ENCODE peak calls at places on chromosomes 3 and 15, in nine cellular contexts. V is activated naive CD8-positive, alpha-beta T cell treated with anti-CD3 and anti-CD28 coated beads, Interleukin-2, amount 50 U/mL, for 24 hours; Z is activated B cell treated with CpG ODN at 0.5 μM for 24 hours; A is hepatic stellate cell; I is body of pancreas; J is activated naive CD4-positive, alpha-beta T cell treated with Interleukin-2 at 50 U/mL for 16 hours; W is M059J; H is cerebellum; M is activated CD4-positive, alpha-beta T cell treated with anti-CD3 and anti-CD28 coated beads for 24 hours. L is an unnamed sample.
A peak's percentile ranks its signal among the peaks of the same experiment; 100 is the strongest.

GRCh38 chr3:11072631-11073030 is 80.1 kb downstream of the SLC6A1 start:
- DNase-seq in V (no peak), Z (no peak), A (no peak), I (no peak), J (no peak), W (no peak), H (no peak), M (no peak), L (no peak)

GRCh38 chr15:96887730-96888129 is 557.2 kb downstream of the NR2F2 start:
- DNase-seq in V (no peak), Z (no peak), A (peak; percentile 10), I (no peak), J (no peak), W (peak; percentile 73), H (no peak), M (no peak), L (no peak)

GRCh38 chr15:64620991-64621495 is 154.3 kb downstream of the RBPMS2 start:
- DNase-seq in V (no peak), Z (no peak), A (no peak), I (no peak), J (no peak), W (no peak), H (no peak), M (no peak), L (no peak)

GRCh38 chr3:24495334-24495994 is 814 bp upstream of the THRB start:
- DNase-seq in V (no peak), Z (no peak), A (no peak), I (peak; percentile 73), J (no peak), W (no peak), H (no peak), M (no peak), L (peak; percentile 37)

GRCh38 chr3:15325228-15325627 is 7.2 kb downstream of the SH3BP5 start:
- DNase-seq in V (no peak), Z (no peak), A (no peak), I (no peak), J (no peak), W (peak; percentile 75), H (peak; percentile 47), M (no peak), L (no peak)

GRCh38 chr3:72476139-72476483 is 372.1 kb downstream of the SHQ1 start:
- DNase-seq in V (no peak), Z (no peak), A (no peak), I (no peak), J (no peak), W (no peak), H (no peak), M (no peak), L (no peak)

GRCh38 chr3:127336086-127336485 is 48.2 kb upstream of the PRR20G start:
- DNase-seq in V (no peak), Z (no peak), A (no peak), I (no peak), J (no peak), W (no peak), H (no peak), M (no peak), L (no peak)

GRCh38 chr3:149576071-149576564 is 81.7 kb downstream of the WWTR1 start:
- DNase-seq in V (no peak), Z (no peak), A (peak; percentile 57), I (no peak), J (no peak), W (peak; percentile 100), H (no peak), M (no peak), L (no peak)

GRCh38 chr3:160757624-160758106 is 1.6 kb downstream of the PPM1L start:
- DNase-seq in V (no peak), Z (no peak), A (no peak), I (no peak), J (no peak), W (no peak), H (no peak), M (no peak), L (no peak)

GRCh38 chr15:71649894-71650293 is 160.5 kb upstream of the NR2E3 start:
- DNase-seq in V (no peak), Z (no peak), A (no peak), I (no peak), J (no peak), W (peak; percentile 25), H (no peak), M (no peak), L (no peak)

GRCh38 chr3:124363451-124363850 is 366.8 kb upstream of the UMPS start:
- DNase-seq in V (no peak), Z (no peak), A (no peak), I (no peak), J (no peak), W (peak; percentile 80), H (no peak), M (no peak), L (no peak)

GRCh38 chr15:27670481-27670880 is 428.6 kb downstream of the OCA2 start:
- DNase-seq in V (no peak), Z (no peak), A (no peak), I (no peak), J (no peak), W (no peak), H (no peak), M (no peak), L (no peak)

GRCh38 chr3:123781138-123781537 is 103.0 kb downstream of the MYLK start:
- DNase-seq in V (no peak), Z (no peak), A (no peak), I (no peak), J (no peak), W (no peak), H (no peak), M (no peak), L (no peak)

GRCh38 chr3:183313764-183314163 is 60.7 kb downstream of the B3GNT5 start:
- DNase-seq in V (no peak), Z (no peak), A (no peak), I (no peak), J (no peak), W (no peak), H (no peak), M (no peak), L (no peak)

GRCh38 chr15:64916365-64916764 is 4.7 kb downstream of the ANKDD1A start:
- DNase-seq in V (no peak), Z (no peak), A (no peak), I (no peak), J (no peak), W (no peak), H (no peak), M (no peak), L (no peak)

GRCh38 chr15:66734961-66735908 is 33.2 kb downstream of the SMAD6 start:
- DNase-seq in V (no peak), Z (no peak), A (no peak), I (no peak), J (no peak), W (no peak), H (no peak), M (no peak), L (no peak)

GRCh38 chr15:44099671-44100070 is 95.4 kb downstream of the FRMD5 start:
- DNase-seq in V (no peak), Z (no peak), A (no peak), I (no peak), J (no peak), W (no peak), H (no peak), M (no peak), L (no peak)

GRCh38 chr3:135324246-135324645 is 529.2 kb downstream of the EPHB1 start:
- DNase-seq in V (no peak), Z (no peak), A (no peak), I (no peak), J (no peak), W (no peak), H (no peak), M (no peak), L (no peak)

GRCh38 chr15:42368096-42368495 is 8.8 kb downstream of the CAPN3 start:
- DNase-seq in V (no peak), Z (no peak), A (no peak), I (no peak), J (no peak), W (peak; percentile 16), H (no peak), M (no peak), L (no peak)

GRCh38 chr3:36893137-36893557 is 51.7 kb downstream of the TRANK1 start:
- DNase-seq in V (no peak), Z (no peak), A (peak; percentile 53), I (no peak), J (no peak), W (peak; percentile 79), H (no peak), M (no peak), L (no peak)

GRCh38 chr3:37766220-37766605 is 95.5 kb upstream of the CTDSPL start:
- DNase-seq in V (no peak), Z (no peak), A (no peak), I (no peak), J (no peak), W (no peak), H (no peak), M (no peak), L (no peak)

GRCh38 chr3:153173758-153174516 is 11.9 kb downstream of the RAP2B start:
- DNase-seq in V (no peak), Z (no peak), A (peak; percentile 21), I (no peak), J (no peak), W (peak; percentile 55), H (no peak), M (no peak), L (no peak)

GRCh38 chr3:196835081-196835480 is 32.6 kb upstream of the SENP5 start:
- DNase-seq in V (no peak), Z (no peak), A (no peak), I (no peak), J (no peak), W (no peak), H (no peak), M (no peak), L (no peak)

GRCh38 chr3:23874359-23875120 is 42.2 kb downstream of the NKIRAS1 start:
- DNase-seq in V (no peak), Z (no peak), A (peak; percentile 87), I (no peak), J (no peak), W (no peak), H (no peak), M (no peak), L (no peak)

GRCh38 chr3:159632124-159632523 is 356.5 kb upstream of the IL12A start:
- DNase-seq in V (no peak), Z (no peak), A (no peak), I (no peak), J (no peak), W (no peak), H (no peak), M (no peak), L (no peak)

GRCh38 chr15:31471731-31472430 is 145.2 kb downstream of the KLF13 start:
- DNase-seq in V (no peak), Z (no peak), A (peak; percentile 92), I (no peak), J (no peak), W (peak; percentile 74), H (peak; percentile 71), M (no peak), L (no peak)

GRCh38 chr15:58934521-58934920 is 1.0 kb upstream of the SLTM start:
- DNase-seq in V (no peak), Z (no peak), A (no peak), I (no peak), J (no peak), W (peak; percentile 27), H (no peak), M (no peak), L (no peak)

GRCh38 chr3:113147608-113148306 is 63.6 kb upstream of the BOC start:
- DNase-seq in V (no peak), Z (no peak), A (no peak), I (no peak), J (no peak), W (no peak), H (peak; percentile 58), M (no peak), L (no peak)

L was measured in endothelial cell.